ENCODE peak calls at places on chromosomes 1 and 21, in four cellular contexts. N, W, S and M are unnamed samples.

GRCh38 chr1:225877570-225877969 is 4.6 kb downstream of the TMEM63A start:
- DNase-seq in N (peak; percentile 94), W (peak; percentile 45), S (peak; percentile 52), M (no peak)

GRCh38 chr1:154129392-154129970 is 25.4 kb downstream of the NUP210L start:
- DNase-seq in S (no peak), W (peak; percentile 26), N (no peak), M (no peak)

GRCh38 chr1:222844108-222844779 is 29.4 kb downstream of the DISP1 start:
- DNase-seq in W (no peak), N (no peak), S (no peak), M (no peak)

GRCh38 chr1:116314305-116314919 is 58.6 kb upstream of the ATP1A1 start:
- DNase-seq in N (no peak), W (no peak), S (no peak), M (no peak)

GRCh38 chr1:221824909-221825308 is 83.0 kb upstream of the DUSP10 start:
- DNase-seq in N (no peak), S (no peak), W (no peak), M (no peak)

GRCh38 chr1:64469614-64469976 is 334 bp upstream of the CACHD1 start:
- DNase-seq in N (no peak), S (no peak), W (no peak), M (no peak)

GRCh38 chr1:24203404-24203803 is 16.3 kb upstream of the IFNLR1 start:
- DNase-seq in N (no peak), W (no peak), S (no peak), M (no peak)

GRCh38 chr1:229857585-229857984 is 209.5 kb upstream of the GALNT2 start:
- DNase-seq in W (no peak), S (no peak), N (no peak), M (no peak)

GRCh38 chr21:32687946-32688345 is 39.9 kb downstream of the SYNJ1 start:
- DNase-seq in S (no peak), N (no peak), W (no peak), M (no peak)

GRCh38 chr1:36321119-36321951 is 2.1 kb downstream of the EVA1B start:
- DNase-seq in W (peak; percentile 94), S (peak; percentile 90), N (no peak), M (no peak)

DNA sequence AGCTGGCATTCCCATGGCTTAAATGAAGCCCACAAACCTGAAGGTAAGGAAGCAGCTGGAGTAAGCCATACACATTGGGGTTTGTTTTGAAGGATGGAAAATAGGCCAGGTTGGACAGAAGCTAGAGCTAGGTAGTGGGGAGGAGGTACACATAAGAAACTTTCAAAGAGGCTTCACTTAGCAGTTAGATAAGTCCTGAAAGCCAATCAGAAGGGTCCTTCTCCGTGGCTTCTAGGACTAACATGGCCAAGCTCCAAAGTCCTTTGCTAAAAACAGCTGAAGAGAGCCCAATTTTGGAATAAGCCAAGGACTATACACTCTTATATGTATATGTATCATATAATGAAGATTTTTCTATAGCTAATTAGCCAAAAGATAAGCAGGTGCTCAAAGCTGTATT is 1.8 kb downstream of the EYA3 start:
- DNase-seq in W (no peak), N (no peak), S (no peak), M (no peak)
- H3K4me3 ChIP-seq in W (no peak overlapping the region), N (no peak overlapping the region), S (no peak overlapping the region), M (no peak overlapping the region)

GRCh38 chr1:227728059-227728891 is 6.8 kb downstream of the JMJD4 start:
- DNase-seq in W (peak; percentile 43), S (peak; percentile 83), N (no peak), M (no peak)
- TF ChIP-seq CTCF in W (no peak), S (no peak), N (no peak), M (no peak)

GRCh38 chr1:110555807-110556470 is 37.0 kb upstream of the KCNA10 start:
- DNase-seq in W (no peak), S (peak; percentile 76), N (peak; percentile 89), M (no peak)
- H3K4me3 ChIP-seq in W (no peak overlapping the region), S (peak overlapping the region; percentile 28), N (peak overlapping the region; percentile 61), M (no peak overlapping the region)

GRCh38 chr1:166221316-166221715 is 54.5 kb upstream of the FAM78B start:
- DNase-seq in W (no peak), S (no peak), N (no peak), M (no peak)
- TF ChIP-seq CTCF in W (no peak), S (no peak), N (no peak), M (no peak)

DNA sequence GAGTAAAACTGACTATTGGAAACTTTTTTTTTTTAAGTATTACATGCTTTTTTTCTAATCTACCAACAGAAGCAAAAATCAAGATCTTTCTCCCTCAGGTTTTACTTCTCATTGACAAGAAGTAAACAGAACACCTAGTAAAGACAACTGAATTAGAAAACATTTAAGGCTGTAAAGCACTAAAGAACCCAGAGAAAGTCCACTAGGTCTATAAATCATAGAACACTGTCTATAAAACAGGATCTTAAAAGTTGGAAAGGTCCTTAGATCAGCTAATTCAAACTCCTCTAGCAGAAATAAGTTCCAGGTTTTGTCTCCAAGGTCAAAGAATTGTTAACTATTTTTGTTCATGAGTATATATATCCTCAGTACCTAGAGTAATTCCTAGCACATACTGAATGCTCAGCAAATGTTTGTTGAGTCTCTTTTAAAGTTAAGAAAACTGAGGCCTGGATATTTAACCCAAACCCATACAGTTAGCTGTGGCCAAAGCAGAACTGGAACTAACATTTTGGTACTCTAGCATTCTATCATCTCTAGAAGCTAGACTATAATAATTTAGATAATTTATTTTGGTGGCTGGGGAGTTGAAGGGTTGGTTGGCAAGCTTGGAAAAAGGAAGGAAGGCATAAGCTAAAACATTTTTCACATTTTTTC is 3.0 kb downstream of the EPS15 start:
- DNase-seq in N (no peak), W (no peak), S (no peak), M (no peak)
- H3K4me3 ChIP-seq in N (no peak overlapping the region), W (no peak overlapping the region), S (no peak overlapping the region), M (no peak overlapping the region)